ENCODE peak calls at places on chromosomes 13 and 19, in seven cellular contexts. A, M, L, O, H, G and X are unnamed samples.

GRCh38 chr13:95233026-95233635 is 68.1 kb downstream of the ABCC4 start:
- DNase-seq in A (no peak), M (no peak), L (no peak), O (no peak), H (no peak), G (no peak), X (no peak)

GRCh38 chr13:27122036-27122435 is 49.6 kb downstream of the USP12 start:
- DNase-seq in A (no peak), M (no peak), L (no peak), O (no peak), H (no peak), G (no peak), X (no peak)

GRCh38 chr19:2952953-2953481 is 8.2 kb upstream of the ZNF77 start:
- DNase-seq in A (no peak), M (peak; percentile 73), L (no peak), O (peak; percentile 58), H (peak; percentile 71), G (no peak), X (no peak)

GRCh38 chr13:107867701-107868661 is 347.4 kb downstream of the LIG4 start:
- DNase-seq in A (no peak), M (no peak), L (no peak), O (no peak), H (no peak), G (peak; percentile 83), X (peak; percentile 6)

GRCh38 chr13:74128171-74128767 is 5.9 kb downstream of the KLF12 start:
- DNase-seq in A (no peak), M (no peak), L (no peak), O (no peak), H (no peak), G (no peak), X (no peak)

GRCh38 chr13:99140831-99141230 is 59.8 kb upstream of the UBAC2 start:
- DNase-seq in A (no peak), M (no peak), L (no peak), O (no peak), H (no peak), G (no peak), X (no peak)

GRCh38 chr13:34913040-34913439 is 29.0 kb upstream of the NBEA start:
- DNase-seq in A (no peak), M (no peak), L (no peak), O (no peak), H (no peak), G (peak; percentile 71), X (peak; percentile 4)

GRCh38 chr13:33441015-33441414 is 155.5 kb upstream of the STARD13 start:
- DNase-seq in A (no peak), M (no peak), L (no peak), O (no peak), H (no peak), G (peak; percentile 44), X (no peak)

GRCh38 chr19:53962887-53963435 is at the start of gene CACNG8:
- DNase-seq in A (no peak), M (no peak), L (no peak), O (no peak), H (no peak), G (peak; percentile 56), X (no peak)

GRCh38 chr13:64704121-64704520 is 2526.0 kb downstream of the PCDH9 start:
- DNase-seq in A (no peak), M (no peak), L (no peak), O (no peak), H (no peak), G (no peak), X (no peak)

GRCh38 chr19:38684078-38684861 is 36.8 kb downstream of the ACTN4 start:
- DNase-seq in A (no peak), M (peak; percentile 83), L (peak; percentile 88), O (peak; percentile 91), H (peak; percentile 80), G (no peak), X (no peak)

GRCh38 chr13:33340631-33341030 is 55.1 kb upstream of the STARD13 start:
- DNase-seq in A (no peak), M (no peak), L (no peak), O (no peak), H (no peak), G (no peak), X (no peak)

GRCh38 chr13:91052873-91053272 is 294.6 kb upstream of the MIR17HG start:
- DNase-seq in A (no peak), M (no peak), L (no peak), O (no peak), H (no peak), G (no peak), X (no peak)

GRCh38 chr13:103926118-103926517 is 859.9 kb upstream of the SLC10A2 start:
- DNase-seq in A (no peak), M (no peak), L (no peak), O (no peak), H (no peak), G (no peak), X (no peak)

GRCh38 chr13:31485651-31486051 is 253.7 kb upstream of the RXFP2 start:
- DNase-seq in A (no peak), M (no peak), L (no peak), O (no peak), H (no peak), G (no peak), X (no peak)

DNA sequence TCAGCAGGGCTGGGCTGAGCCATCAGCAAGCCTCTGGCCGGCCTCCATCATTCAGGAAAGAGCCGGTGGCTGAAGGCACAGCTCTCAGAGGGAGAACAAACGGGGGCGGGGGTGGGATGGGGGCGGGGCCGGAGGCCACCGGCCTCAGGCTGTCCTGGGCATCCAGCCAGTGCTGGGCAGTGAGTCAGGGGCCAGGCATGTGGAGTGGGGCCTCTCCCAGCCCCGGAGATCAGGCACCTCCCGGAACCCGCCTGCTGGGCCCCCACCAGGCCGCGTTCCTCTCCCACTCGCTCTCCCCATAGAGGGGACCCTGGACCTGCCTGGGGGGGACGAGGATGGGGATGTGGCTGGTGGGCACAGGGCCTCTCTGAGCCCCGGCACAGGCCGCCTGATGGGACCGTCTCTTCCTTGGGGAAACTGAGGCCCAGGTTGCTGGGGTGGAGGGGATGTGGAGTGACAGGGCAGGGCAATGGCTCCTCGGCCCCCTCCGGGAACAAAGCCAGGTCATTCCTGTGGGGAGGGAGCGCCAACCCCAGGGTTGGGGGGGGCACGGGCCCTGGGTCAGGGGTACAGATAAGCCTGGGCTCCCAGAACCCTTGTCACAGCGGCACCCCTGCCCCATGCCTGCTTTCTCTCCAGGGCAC is 12.9 kb downstream of the SPC24 start:
- DNase-seq in A (no peak), M (peak; percentile 78), L (peak; percentile 96), O (peak; percentile 84), H (peak; percentile 92), G (peak; percentile 78), X (peak; percentile 95)
- H3K4me1 ChIP-seq in A (peaks cover 47% of the 10 kb centered on the region), M (peaks cover 26% of the 10 kb centered on the region), L (peaks cover 34% of the 10 kb centered on the region), O (peaks cover 6% of the 10 kb centered on the region), H (peaks cover 67% of the 10 kb centered on the region), G (peaks cover 23% of the 10 kb centered on the region), X (peaks cover 65% of the 10 kb centered on the region)

GRCh38 chr19:41862445-41862986 is 2.5 kb downstream of the RPS19 start:
- DNase-seq in A (no peak), M (no peak), L (no peak), O (no peak), H (no peak), G (no peak), X (no peak)

GRCh38 chr19:41859618-41860418 is at the start of gene RPS19:
- DNase-seq in A (peak; percentile 99), M (peak; percentile 99), L (peak; percentile 98), O (peak; percentile 99), H (peak; percentile 98), G (peak; percentile 99), X (peak; percentile 99)

GRCh38 chr19:41860419-41861097 is 503 bp downstream of the RPS19 start:
- DNase-seq in A (no peak), M (no peak), L (no peak), O (no peak), H (peak; percentile 69), G (peak; percentile 30), X (no peak)

GRCh38 chr19:41861846-41862245 is 1.8 kb downstream of the RPS19 start:
- DNase-seq in A (no peak), M (no peak), L (no peak), O (no peak), H (no peak), G (no peak), X (no peak)

GRCh38 chr19:41861098-41861768 is 1.2 kb downstream of the RPS19 start:
- DNase-seq in A (no peak), M (no peak), L (no peak), O (no peak), H (no peak), G (no peak), X (no peak)
- H3K4me1 ChIP-seq in A (peaks cover 44% of the 10 kb centered on the region), M (peaks cover 26% of the 10 kb centered on the region), L (peaks cover 27% of the 10 kb centered on the region), O (peaks cover 27% of the 10 kb centered on the region), H (peaks cover 58% of the 10 kb centered on the region), G (peaks cover 23% of the 10 kb centered on the region), X (peaks cover 14% of the 10 kb centered on the region)

GRCh38 chr19:1467512-1468273 is 11.3 kb downstream of the C19orf25 start:
- DNase-seq in A (no peak), M (peak; percentile 21), L (no peak), O (no peak), H (no peak), G (peak; percentile 66), X (peak; percentile 14)

GRCh38 chr19:1467228-1467511 is 11.8 kb downstream of the C19orf25 start:
- DNase-seq in A (no peak), M (peak; percentile 23), L (no peak), O (no peak), H (no peak), G (no peak), X (no peak)

GRCh38 chr19:1469936-1470863 is 8.8 kb downstream of the C19orf25 start:
- DNase-seq in A (no peak), M (peak; percentile 77), L (no peak), O (peak; percentile 84), H (peak; percentile 64), G (peak; percentile 92), X (peak; percentile 47)

GRCh38 chr19:1469200-1469935 is 9.6 kb downstream of the C19orf25 start:
- DNase-seq in A (no peak), M (peak; percentile 39), L (no peak), O (no peak), H (peak; percentile 34), G (peak; percentile 73), X (no peak)

DNA sequence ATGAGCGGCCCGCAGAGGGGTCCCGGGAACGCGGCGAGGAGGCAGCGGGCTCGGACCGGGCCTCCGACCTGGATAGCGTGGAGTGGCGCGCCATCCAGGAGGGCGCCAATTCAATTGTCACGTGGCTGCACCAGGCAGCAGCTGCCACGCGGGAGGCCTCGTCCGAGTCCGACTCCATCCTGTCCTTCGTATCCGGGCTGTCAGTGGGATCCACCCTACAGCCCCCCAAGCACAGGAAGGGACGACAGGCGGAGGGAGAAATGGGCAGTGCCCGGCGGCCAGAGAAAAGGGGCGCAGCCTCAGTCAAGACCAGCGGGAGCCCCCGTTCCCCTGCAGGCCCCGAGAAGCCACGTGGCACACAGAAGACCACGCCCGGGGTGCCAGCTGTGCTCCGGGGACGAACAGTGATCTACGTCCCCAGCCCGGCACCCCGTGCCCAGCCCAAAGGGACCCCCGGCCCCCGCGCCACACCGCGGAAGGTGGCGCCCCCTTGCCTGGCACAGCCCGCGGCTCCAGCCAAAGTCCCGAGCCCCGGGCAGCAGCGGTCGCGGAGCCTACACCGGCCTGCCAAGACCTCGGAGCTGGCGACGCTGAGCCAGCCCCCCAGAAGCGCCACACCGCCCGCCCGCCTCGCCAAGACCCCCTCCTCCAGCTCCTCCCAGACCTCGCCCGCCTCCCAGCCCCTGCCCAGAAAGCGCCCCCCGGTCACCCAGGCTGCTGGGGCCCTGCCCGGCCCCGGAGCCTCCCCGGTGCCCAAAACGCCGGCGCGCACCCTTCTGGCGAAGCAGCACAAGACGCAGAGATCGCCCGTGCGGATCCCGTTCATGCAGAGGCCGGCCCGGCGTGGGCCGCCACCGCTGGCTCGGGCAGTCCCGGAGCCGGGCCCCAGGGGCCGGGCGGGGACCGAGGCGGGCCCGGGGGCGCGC is 10.5 kb downstream of the C19orf25 start:
- DNase-seq in A (no peak), M (peak; percentile 54), L (no peak), O (no peak), H (no peak), G (peak; percentile 76), X (peak; percentile 27)
- H3K4me1 ChIP-seq in A (peaks cover 78% of the 10 kb centered on the region), M (peaks cover 54% of the 10 kb centered on the region), L (peaks cover 53% of the 10 kb centered on the region), O (peaks cover 44% of the 10 kb centered on the region), H (peaks cover 73% of the 10 kb centered on the region), G (peaks cover 43% of the 10 kb centered on the region), X (peaks cover 47% of the 10 kb centered on the region)

GRCh38 chr13:114062341-114062740 is 70.1 kb downstream of the RASA3 start:
- DNase-seq in A (no peak), M (no peak), L (no peak), O (no peak), H (no peak), G (no peak), X (no peak)
- H3K4me1 ChIP-seq in A (peaks cover 66% of the 10 kb centered on the region), M (peaks cover 40% of the 10 kb centered on the region), L (peaks cover 28% of the 10 kb centered on the region), O (peaks cover 30% of the 10 kb centered on the region), H (peaks cover 69% of the 10 kb centered on the region), G (peaks cover 28% of the 10 kb centered on the region), X (peaks cover 48% of the 10 kb centered on the region)